ENCODE peak calls at places on chromosomes 2 and 18, in seven cellular contexts. J, L, S, M, I, Y and A are unnamed samples.

GRCh38 chr2:126855606-126856005 is 43.1 kb upstream of the TEX51 start:
- DNase-seq in J (no peak), L (no peak), S (no peak), M (no peak), I (no peak), Y (peak), A (no peak)

GRCh38 chr18:38695559-38696270 is 1130.1 kb upstream of the CELF4 start:
- DNase-seq in J (no peak), L (peak), S (no peak), M (peak), I (peak), Y (no peak), A (no peak)

GRCh38 chr18:78986018-78986481 is 6.4 kb downstream of the SALL3 start:
- DNase-seq in J (peak), L (peak), S (no peak), M (no peak), I (no peak), Y (no peak), A (no peak)

GRCh38 chr2:197141669-197142068 is 168.9 kb downstream of the ANKRD44 start:
- DNase-seq in J (no peak), L (no peak), S (no peak), M (no peak), I (no peak), Y (no peak), A (no peak)

GRCh38 chr2:75416420-75417342 is 144.1 kb downstream of the EVA1A start:
- DNase-seq in J (no peak), L (no peak), S (no peak), M (no peak), I (no peak), Y (no peak), A (no peak)

GRCh38 chr2:64838817-64839216 is 150.4 kb upstream of the SLC1A4 start:
- DNase-seq in J (peak), L (peak), S (no peak), M (peak), I (peak), Y (no peak), A (peak)

GRCh38 chr2:120149406-120149805 is 73.8 kb downstream of the TMEM185B start:
- DNase-seq in J (no peak), L (no peak), S (no peak), M (no peak), I (no peak), Y (no peak), A (no peak)

GRCh38 chr2:48346124-48346536 is 183.8 kb upstream of the STON1 start:
- DNase-seq in J (no peak), L (peak), S (no peak), M (peak), I (no peak), Y (no peak), A (peak)

GRCh38 chr2:23695214-23696162 is 231.4 kb downstream of the ATAD2B start:
- DNase-seq in J (no peak), L (no peak), S (no peak), M (no peak), I (no peak), Y (no peak), A (no peak)

GRCh38 chr2:36277146-36277808 is 78.3 kb upstream of the CRIM1 start:
- DNase-seq in J (no peak), L (peak), S (no peak), M (peak), I (peak), Y (no peak), A (peak)

GRCh38 chr2:48693066-48693465 is 62.5 kb downstream of the LHCGR start:
- DNase-seq in J (no peak), L (peak), S (no peak), M (peak), I (no peak), Y (no peak), A (peak)

GRCh38 chr2:138087761-138088602 is 123.7 kb downstream of the HNMT start:
- DNase-seq in J (no peak), L (no peak), S (no peak), M (no peak), I (no peak), Y (no peak), A (no peak)

GRCh38 chr2:152409691-152410597 is 75.0 kb downstream of the FMNL2 start:
- DNase-seq in J (no peak), L (peak), S (no peak), M (peak), I (no peak), Y (no peak), A (peak)

GRCh38 chr18:65746936-65747335 is 3.9 kb upstream of the CDH7 start:
- DNase-seq in J (no peak), L (no peak), S (no peak), M (no peak), I (no peak), Y (no peak), A (no peak)

GRCh38 chr2:23381084-23381483 is 3.9 kb upstream of the KLHL29 start:
- DNase-seq in J (peak), L (peak), S (no peak), M (peak), I (peak), Y (no peak), A (peak)

GRCh38 chr2:156077041-156077735 is 255.3 kb downstream of the NR4A2 start:
- DNase-seq in J (no peak), L (no peak), S (no peak), M (no peak), I (no peak), Y (no peak), A (no peak)

GRCh38 chr2:148096012-148096411 is 75.1 kb downstream of the MBD5 start:
- DNase-seq in J (no peak), L (peak), S (no peak), M (peak), I (no peak), Y (no peak), A (peak)

GRCh38 chr2:9631976-9632700 is 1.3 kb upstream of the YWHAQ start:
- DNase-seq in J (no peak), L (no peak), S (no peak), M (no peak), I (no peak), Y (no peak), A (no peak)

GRCh38 chr2:177873915-177874314 is 198.7 kb downstream of the PDE11A start:
- DNase-seq in J (no peak), L (no peak), S (no peak), M (no peak), I (no peak), Y (no peak), A (no peak)

GRCh38 chr2:209713219-209713618 is 58.4 kb upstream of the UNC80 start:
- DNase-seq in J (no peak), L (no peak), S (no peak), M (no peak), I (no peak), Y (no peak), A (no peak)

GRCh38 chr2:240355001-240355891 is 80.2 kb upstream of the GPC1 start:
- DNase-seq in J (no peak), L (peak), S (peak), M (no peak), I (peak), Y (no peak), A (peak)

GRCh38 chr2:526918-527317 is 150.3 kb downstream of the TMEM18 start:
- DNase-seq in J (no peak), L (no peak), S (no peak), M (no peak), I (no peak), Y (no peak), A (no peak)

GRCh38 chr2:230043461-230043860 is 25.3 kb downstream of the SLC16A14 start:
- DNase-seq in J (no peak), L (no peak), S (no peak), M (no peak), I (no peak), Y (peak), A (no peak)

GRCh38 chr2:228447266-228447915 is 265.9 kb upstream of the SPHKAP start:
- DNase-seq in J (no peak), L (no peak), S (no peak), M (no peak), I (no peak), Y (no peak), A (no peak)

GRCh38 chr2:203685789-203686433 is 20.5 kb upstream of the CD28 start:
- DNase-seq in J (no peak), L (no peak), S (no peak), M (peak), I (no peak), Y (no peak), A (no peak)

GRCh38 chr18:77102246-77103040 is 30.1 kb downstream of the MBP start:
- DNase-seq in J (no peak), L (peak), S (no peak), M (peak), I (no peak), Y (no peak), A (peak)

GRCh38 chr2:231355802-231356473 is 39.6 kb upstream of the B3GNT7 start:
- DNase-seq in J (no peak), L (peak), S (peak), M (no peak), I (no peak), Y (no peak), A (no peak)

GRCh38 chr2:61089797-61090196 is 24.1 kb downstream of the SANBR start:
- DNase-seq in J (no peak), L (no peak), S (no peak), M (no peak), I (no peak), Y (no peak), A (no peak)

GRCh38 chr2:218093879-218094278 is 24.8 kb downstream of the RUFY4 start:
- DNase-seq in J (no peak), L (no peak), S (no peak), M (no peak), I (no peak), Y (no peak), A (no peak)

GRCh38 chr2:8761529-8762164 is 75.8 kb downstream of the KIDINS220 start:
- DNase-seq in J (peak), L (peak), S (no peak), M (peak), I (peak), Y (no peak), A (peak)

GRCh38 chr2:54274781-54275242 is 18.8 kb upstream of the TSPYL6 start:
- DNase-seq in J (no peak), L (peak), S (no peak), M (peak), I (no peak), Y (no peak), A (peak)

GRCh38 chr18:63890950-63891304 is 3.4 kb downstream of the SERPINB2 start:
- DNase-seq in J (peak), L (peak), S (no peak), M (no peak), I (no peak), Y (no peak), A (peak)

GRCh38 chr2:217247511-217247910 is 387.6 kb upstream of the TNP1 start:
- DNase-seq in J (no peak), L (no peak), S (no peak), M (no peak), I (no peak), Y (no peak), A (no peak)

GRCh38 chr2:62654423-62654791 is 51.1 kb upstream of the EHBP1 start:
- DNase-seq in J (no peak), L (peak), S (no peak), M (peak), I (peak), Y (no peak), A (no peak)

DNA sequence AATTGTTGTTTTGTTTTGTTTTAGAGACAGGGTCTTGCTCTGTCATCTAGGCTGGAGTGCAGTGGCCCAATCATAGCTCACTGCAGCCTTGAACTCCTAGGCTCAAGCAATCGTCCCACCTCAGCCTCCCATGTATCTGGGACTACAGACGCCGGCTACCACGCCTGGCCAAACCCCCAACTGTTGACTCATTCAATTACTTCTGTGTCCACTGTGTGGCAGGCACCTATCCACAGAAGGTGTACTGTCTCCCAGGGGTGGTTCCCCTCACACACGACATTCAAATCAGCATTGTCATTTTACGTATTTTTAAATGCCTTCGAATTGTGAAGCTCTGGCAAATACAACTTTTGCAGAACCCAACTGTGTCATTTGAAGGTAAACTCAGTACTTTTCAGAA is 188.0 kb upstream of the REV1 start:
- DNase-seq in J (no peak), L (no peak), S (no peak), M (no peak), I (no peak), Y (peak), A (no peak)
- TF ChIP-seq CTCF in J (no peak), L (no peak), S (no peak), M (no peak), I (no peak), Y (no peak), A (no peak)

GRCh38 chr2:105450495-105450894 is 51.6 kb upstream of the FHL2 start:
- DNase-seq in J (no peak), L (no peak), S (no peak), M (no peak), I (no peak), Y (no peak), A (no peak)

GRCh38 chr2:105455488-105455991 is 56.7 kb upstream of the FHL2 start:
- DNase-seq in J (peak), L (peak), S (no peak), M (peak), I (peak), Y (peak), A (peak)

GRCh38 chr2:105458076-105458475 is 59.2 kb upstream of the FHL2 start:
- DNase-seq in J (no peak), L (no peak), S (no peak), M (no peak), I (no peak), Y (no peak), A (no peak)

GRCh38 chr2:105451571-105452140 is 52.8 kb upstream of the FHL2 start:
- DNase-seq in J (no peak), L (no peak), S (no peak), M (no peak), I (no peak), Y (no peak), A (no peak)

DNA sequence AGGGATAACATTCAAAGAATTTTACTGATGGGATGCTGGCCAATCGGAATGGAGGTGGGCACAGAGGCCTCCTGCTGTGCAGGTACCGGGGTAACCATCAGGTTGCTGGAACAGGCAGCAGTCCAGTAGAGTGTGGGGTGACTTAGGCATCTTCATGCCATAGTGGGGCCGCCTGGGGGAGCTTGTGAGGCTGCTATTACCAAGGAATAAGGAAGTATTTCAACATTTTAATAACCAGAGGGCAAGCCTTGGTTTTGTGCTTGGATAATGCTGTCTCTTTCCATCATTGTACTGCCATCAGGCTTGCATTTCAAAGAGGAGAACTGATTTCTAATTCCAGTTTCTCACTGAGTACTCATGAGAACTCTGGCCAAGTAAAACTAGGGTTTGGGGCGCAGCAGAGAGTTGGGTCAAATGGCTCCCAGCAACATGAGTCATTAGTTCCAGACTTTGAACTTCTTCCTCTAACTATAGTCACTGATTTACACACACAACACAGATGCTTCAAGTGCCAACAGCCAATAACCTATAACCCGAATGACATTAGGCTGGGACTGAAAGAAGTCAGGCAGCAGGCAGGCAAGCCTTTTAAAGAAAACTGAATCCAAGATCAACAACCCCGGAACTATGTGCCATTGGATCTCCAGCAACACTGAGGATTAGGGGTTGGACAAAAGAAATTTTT is 56.1 kb upstream of the FHL2 start:
- DNase-seq in J (peak), L (peak), S (no peak), M (peak), I (peak), Y (no peak), A (peak)
- TF ChIP-seq CTCF in J (peak), L (peak), S (no peak), M (peak), I (no peak), Y (peak), A (peak)

GRCh38 chr2:71778514-71779305 is 325.3 kb downstream of the DYSF start:
- DNase-seq in J (no peak), L (no peak), S (no peak), M (no peak), I (no peak), Y (no peak), A (no peak)
- TF ChIP-seq CTCF in J (peak), L (peak), S (no peak), M (peak), I (no peak), Y (peak), A (no peak)

GRCh38 chr2:220057922-220058321 is 430.5 kb downstream of the SLC4A3 start:
- DNase-seq in J (no peak), L (no peak), S (no peak), M (no peak), I (no peak), Y (no peak), A (no peak)

GRCh38 chr2:220051716-220052115 is 424.3 kb downstream of the SLC4A3 start:
- DNase-seq in J (no peak), L (no peak), S (no peak), M (no peak), I (no peak), Y (no peak), A (no peak)

DNA sequence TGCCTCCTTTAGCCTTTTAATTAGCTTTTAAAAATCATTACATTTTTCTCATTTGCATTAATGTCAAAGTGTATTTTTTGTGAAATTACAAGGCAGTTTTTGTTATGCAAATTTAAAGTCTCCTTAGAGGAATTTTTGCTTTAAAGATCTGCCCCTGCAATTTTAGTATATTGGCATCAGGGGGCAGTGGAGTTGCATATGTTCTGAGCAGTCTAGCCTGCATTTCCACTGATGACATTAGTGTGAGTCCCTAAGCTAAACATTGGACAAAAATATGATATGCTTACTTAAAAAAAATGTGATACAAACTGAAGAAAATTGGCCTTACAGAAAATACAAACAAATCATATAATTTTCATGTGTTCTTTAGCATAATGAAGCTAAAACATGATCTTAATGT is 426.5 kb downstream of the SLC4A3 start:
- DNase-seq in J (no peak), L (peak), S (no peak), M (no peak), I (no peak), Y (no peak), A (peak)
- TF ChIP-seq CTCF in J (peak), L (peak), S (no peak), M (peak), I (no peak), Y (peak), A (peak)

GRCh38 chr2:88813612-88814011 is 122.1 kb downstream of the RPIA start:
- DNase-seq in J (no peak), L (no peak), S (no peak), M (no peak), I (no peak), Y (no peak), A (no peak)
- TF ChIP-seq CTCF in J (no peak), L (no peak), S (no peak), M (no peak), I (no peak), Y (no peak), A (no peak)